ENCODE peak calls at places on chromosomes 12 and 14, in four cellular contexts. Y is neuronal stem cell, O is MM.1S, Z is prostate gland. X is an unnamed sample.

GRCh38 chr14:20400965-20401593 is 12.2 kb downstream of the TEP1 start:
- DNase-seq in Y (no peak), O (peak), Z (no peak), X (no peak)

GRCh38 chr12:91778938-91779400 is 366.7 kb downstream of the BTG1 start:
- DNase-seq in Y (no peak), O (peak), Z (peak), X (peak)

GRCh38 chr12:121536929-121537813 is 43.7 kb downstream of the KDM2B start:
- DNase-seq in Y (peak), O (peak), Z (peak), X (peak)

GRCh38 chr12:42325776-42326465 is at the start of the genes PPHLN1 and ZCRB1:
- DNase-seq in Y (peak), O (peak), Z (peak), X (peak)

GRCh38 chr14:23537351-23538048 is 14.1 kb downstream of the ZFHX2 start:
- DNase-seq in Y (no peak), O (no peak), Z (no peak), X (no peak)

GRCh38 chr14:100187247-100187833 is 27.9 kb upstream of the DEGS2 start:
- DNase-seq in Y (no peak), O (no peak), Z (no peak), X (no peak)

GRCh38 chr12:109144224-109144623 is 27.8 kb downstream of the ACACB start:
- DNase-seq in Y (no peak), O (no peak), Z (no peak), X (no peak)

GRCh38 chr12:70052931-70053497 is 190.2 kb upstream of the CNOT2 start:
- DNase-seq in Y (no peak), O (no peak), Z (no peak), X (no peak)

GRCh38 chr14:74324945-74325361 is 22.2 kb upstream of the ABCD4 start:
- DNase-seq in Y (peak), O (peak), Z (no peak), X (no peak)

GRCh38 chr14:37090026-37090425 is 82.4 kb downstream of the SLC25A21 start:
- DNase-seq in Y (no peak), O (no peak), Z (no peak), X (no peak)

GRCh38 chr12:24039113-24039525 is 89.6 kb upstream of the SOX5 start:
- DNase-seq in Y (no peak), O (no peak), Z (no peak), X (no peak)

GRCh38 chr12:92070864-92071445 is 74.7 kb downstream of the BTG1 start:
- DNase-seq in Y (no peak), O (no peak), Z (no peak), X (no peak)

GRCh38 chr12:12098689-12099010 is 27.9 kb downstream of the BCL2L14 start:
- DNase-seq in Y (no peak), O (no peak), Z (no peak), X (no peak)

GRCh38 chr12:40327506-40327905 is 102.7 kb downstream of the LRRK2 start:
- DNase-seq in Y (no peak), O (no peak), Z (no peak), X (no peak)

GRCh38 chr14:89409961-89410360 is 7.1 kb downstream of the FOXN3 start:
- DNase-seq in Y (no peak), O (no peak), Z (no peak), X (no peak)

GRCh38 chr14:90275820-90276219 is 19.5 kb downstream of the PSMC1 start:
- DNase-seq in Y (no peak), O (no peak), Z (no peak), X (no peak)

GRCh38 chr12:49527361-49528130 is 11.3 kb upstream of the KCNH3 start:
- DNase-seq in Y (no peak), O (no peak), Z (no peak), X (no peak)

GRCh38 chr12:93154096-93154728 is 223.5 kb upstream of the NUDT4 start:
- DNase-seq in Y (no peak), O (no peak), Z (no peak), X (no peak)

GRCh38 chr12:39441189-39441962 is 1.5 kb downstream of the KIF21A start:
- DNase-seq in Y (no peak), O (no peak), Z (no peak), X (no peak)

GRCh38 chr12:105933671-105934665 is 204.8 kb downstream of the NUAK1 start:
- DNase-seq in Y (no peak), O (no peak), Z (peak), X (no peak)

GRCh38 chr12:92065018-92065499 is 80.6 kb downstream of the BTG1 start:
- DNase-seq in Y (no peak), O (peak), Z (peak), X (peak)

GRCh38 chr14:45199246-45199645 is 53.8 kb downstream of the MIS18BP1 start:
- DNase-seq in Y (no peak), O (no peak), Z (no peak), X (no peak)

GRCh38 chr14:94485944-94486841 is 10.2 kb upstream of the SERPINA9 start:
- DNase-seq in Y (peak), O (no peak), Z (peak), X (peak)

GRCh38 chr12:1530592-1531159 is 63.7 kb downstream of the FBXL14 start:
- DNase-seq in Y (no peak), O (no peak), Z (no peak), X (no peak)

GRCh38 chr12:113103756-113104450 is 31.7 kb downstream of the RASAL1 start:
- DNase-seq in Y (no peak), O (no peak), Z (no peak), X (peak)

GRCh38 chr12:66768293-66768692 is 89.4 kb upstream of the GRIP1 start:
- DNase-seq in Y (no peak), O (no peak), Z (no peak), X (no peak)

GRCh38 chr12:66931091-66931490 is 252.2 kb upstream of the GRIP1 start:
- DNase-seq in Y (no peak), O (no peak), Z (no peak), X (no peak)

GRCh38 chr14:94373708-94374107 is 14.7 kb downstream of the SERPINA1 start:
- DNase-seq in Y (no peak), O (no peak), Z (no peak), X (no peak)

GRCh38 chr12:49094104-49094948 is at the start of gene DHH:
- DNase-seq in Y (no peak), O (no peak), Z (no peak), X (no peak)

GRCh38 chr14:65359503-65359902 is 53.0 kb upstream of the FUT8 start:
- DNase-seq in Y (no peak), O (no peak), Z (no peak), X (no peak)

GRCh38 chr14:54353266-54353665 is 43.5 kb upstream of the CDKN3 start:
- DNase-seq in Y (no peak), O (no peak), Z (no peak), X (no peak)

GRCh38 chr14:105399441-105399775 is 1.1 kb downstream of the TEX22 start:
- DNase-seq in Y (no peak), O (no peak), Z (no peak), X (no peak)
- H3K4me3 ChIP-seq in Y (no peak), O (peak), Z (peak), X (peak)

GRCh38 chr12:9325513-9325912 is 117.3 kb upstream of the PZP start:
- DNase-seq in Y (no peak), O (no peak), Z (no peak), X (no peak)
- H3K4me3 ChIP-seq in Y (no peak), O (no peak), Z (no peak), X (no peak)

DNA sequence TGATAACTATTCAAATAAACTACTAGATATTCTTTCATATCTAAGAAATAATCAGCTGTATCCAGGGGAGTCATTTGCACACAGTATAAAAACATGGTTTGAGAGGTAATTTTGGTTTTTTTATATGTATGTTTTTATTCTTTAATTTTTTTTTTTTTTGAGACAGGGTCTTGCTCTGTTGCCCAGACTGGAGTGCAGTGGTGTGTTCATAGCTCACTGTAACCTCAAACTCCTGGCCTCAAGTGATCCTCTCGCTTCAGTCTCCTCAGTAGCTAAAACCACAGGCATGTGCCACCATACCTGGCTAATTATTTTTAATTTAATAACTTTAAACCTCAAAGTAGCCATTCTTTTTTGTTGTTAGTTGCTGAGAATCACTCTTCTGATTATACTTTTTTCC is 1.8 kb downstream of the PRORP start:
- DNase-seq in Y (no peak), O (no peak), Z (no peak), X (no peak)
- H3K4me3 ChIP-seq in Y (no peak), O (no peak), Z (no peak), X (peak)

DNA sequence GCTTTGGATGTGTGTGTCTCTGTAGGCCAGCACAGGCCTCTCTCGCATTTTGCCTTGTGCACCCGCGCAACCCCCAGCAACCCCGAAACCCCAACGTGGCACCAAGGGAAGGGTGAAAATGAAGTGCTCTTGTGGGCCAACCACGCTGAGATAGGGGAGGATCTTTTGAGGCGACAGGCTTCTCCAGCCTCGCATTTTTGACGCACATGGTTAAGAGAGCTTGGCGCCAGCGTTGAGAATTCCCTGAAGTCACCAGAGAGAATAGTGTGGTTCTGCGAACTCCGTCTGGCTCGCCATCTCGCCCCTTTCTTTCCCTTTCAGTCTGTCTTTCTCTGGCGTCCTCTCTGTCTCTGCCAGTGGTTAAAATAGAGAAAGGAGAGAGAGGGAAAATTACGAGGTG is 1.9 kb upstream of the TBX3 start:
- DNase-seq in Y (no peak), O (no peak), Z (no peak), X (no peak)
- H3K4me3 ChIP-seq in Y (no peak), O (no peak), Z (peak), X (no peak)

GRCh38 chr12:117002040-117002832 is 91.5 kb downstream of the FBXW8 start:
- DNase-seq in Y (no peak), O (no peak), Z (no peak), X (no peak)
- H3K4me3 ChIP-seq in Y (peak), O (no peak), Z (no peak), X (no peak)

GRCh38 chr12:52518574-52519469 is 1.4 kb downstream of the KRT5 start:
- DNase-seq in Y (no peak), O (no peak), Z (no peak), X (no peak)
- H3K4me3 ChIP-seq in Y (no peak), O (no peak), Z (peak), X (no peak)

GRCh38 chr12:57620936-57621496 is 9.8 kb downstream of the ARHGEF25 start:
- DNase-seq in Y (no peak), O (no peak), Z (no peak), X (no peak)
- H3K4me3 ChIP-seq in Y (no peak), O (peak), Z (peak), X (peak)

DNA sequence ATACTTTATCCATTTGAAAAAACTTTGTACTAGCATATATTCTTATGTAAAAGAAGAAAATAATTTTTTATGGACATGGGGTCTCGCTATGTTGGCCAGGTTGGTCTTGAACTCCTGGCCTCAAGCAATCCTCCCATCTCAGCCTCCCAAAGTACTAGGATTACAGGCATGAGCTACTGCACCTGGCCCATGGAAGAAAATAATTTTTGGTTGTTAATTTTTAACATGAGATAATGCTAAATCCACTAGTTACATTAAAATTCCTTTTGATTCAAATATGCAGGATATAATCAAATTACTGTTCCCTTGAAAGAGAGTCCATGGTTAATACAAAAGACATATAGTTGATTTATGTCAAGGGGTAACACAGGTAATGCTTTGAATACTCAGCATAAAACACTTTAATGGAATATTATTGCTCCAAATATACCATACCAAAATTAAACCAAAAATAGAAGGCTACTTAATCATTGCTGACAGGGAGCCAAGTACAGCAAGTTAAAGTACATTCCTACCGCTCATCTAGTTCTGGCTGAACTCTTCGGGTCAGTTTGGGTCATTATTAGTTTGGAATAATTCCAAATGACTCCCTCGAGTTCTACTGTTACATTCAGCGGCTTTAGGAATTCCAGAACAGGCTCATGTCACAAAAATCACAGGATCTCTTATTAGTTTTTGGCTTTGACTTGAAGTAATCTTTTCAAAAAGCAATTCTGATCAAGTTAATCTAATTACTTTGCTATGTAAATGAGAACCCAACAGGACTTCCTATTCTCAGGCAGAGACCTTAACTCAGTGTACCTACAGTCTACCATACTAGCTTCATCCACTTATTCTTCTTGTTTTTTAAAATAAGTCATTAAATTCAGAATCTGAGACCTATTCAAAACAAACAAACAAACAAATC is 6.1 kb downstream of the SOS2 start:
- DNase-seq in Y (no peak), O (no peak), Z (no peak), X (no peak)
- H3K4me3 ChIP-seq in Y (no peak), O (no peak), Z (no peak), X (no peak)

GRCh38 chr12:94263011-94263786 is 114.8 kb downstream of the PLXNC1 start:
- DNase-seq in Y (no peak), O (no peak), Z (no peak), X (peak)

GRCh38 chr12:94261119-94261518 is 112.7 kb downstream of the PLXNC1 start:
- DNase-seq in Y (peak), O (no peak), Z (no peak), X (no peak)

GRCh38 chr12:94262228-94263010 is 114.0 kb downstream of the PLXNC1 start:
- DNase-seq in Y (no peak), O (no peak), Z (peak), X (peak)

GRCh38 chr12:94260717-94261116 is 112.3 kb downstream of the PLXNC1 start:
- DNase-seq in Y (no peak), O (no peak), Z (no peak), X (no peak)

GRCh38 chr12:94261781-94262180 is 113.4 kb downstream of the PLXNC1 start:
- DNase-seq in Y (no peak), O (no peak), Z (no peak), X (no peak)
- H3K4me3 ChIP-seq in Y (no peak), O (no peak), Z (peak), X (no peak)

GRCh38 chr14:70663707-70664179 is 22.0 kb downstream of the TTC9 start:
- DNase-seq in Y (no peak), O (no peak), Z (no peak), X (peak)

GRCh38 chr14:70664698-70665447 is 23.2 kb downstream of the TTC9 start:
- DNase-seq in Y (no peak), O (peak), Z (peak), X (no peak)

GRCh38 chr14:70662816-70663215 is 21.1 kb downstream of the TTC9 start:
- DNase-seq in Y (no peak), O (no peak), Z (no peak), X (no peak)

GRCh38 chr14:70665448-70666363 is 24.0 kb downstream of the TTC9 start:
- DNase-seq in Y (no peak), O (peak), Z (peak), X (peak)

GRCh38 chr14:70666364-70666691 is 24.6 kb downstream of the TTC9 start:
- DNase-seq in Y (no peak), O (no peak), Z (no peak), X (no peak)
- H3K4me3 ChIP-seq in Y (no peak), O (no peak), Z (no peak), X (no peak)